ENCODE peak calls at places on chromosome 3, in four cellular contexts. S is MM.1S, G is endothelial cell of umbilical vein, A is fibroblast of lung. R is an unnamed sample.

GRCh38 chr3:9402410-9403228 is 5.2 kb downstream of the SETD5 start:
- DNase-seq in S (no peak), G (no peak), A (peak), R (no peak)

GRCh38 chr3:149371001-149371722 is 6.3 kb downstream of the TM4SF1 start:
- DNase-seq in S (no peak), G (peak), A (peak), R (no peak)

GRCh38 chr3:13277860-13278531 is 142.1 kb downstream of the NUP210 start:
- DNase-seq in S (no peak), G (no peak), A (no peak), R (no peak)

GRCh38 chr3:183253961-183254815 is 1.1 kb downstream of the B3GNT5 start:
- DNase-seq in S (no peak), G (peak), A (no peak), R (no peak)

GRCh38 chr3:10187295-10187876 is 22.7 kb downstream of the IRAK2 start:
- DNase-seq in S (no peak), G (no peak), A (no peak), R (no peak)

GRCh38 chr3:56775931-56776461 is 25.8 kb downstream of the ARHGEF3 start:
- DNase-seq in S (no peak), G (no peak), A (peak), R (no peak)

GRCh38 chr3:51535146-51536019 is 3.1 kb upstream of the RAD54L2 start:
- DNase-seq in S (no peak), G (no peak), A (no peak), R (no peak)

GRCh38 chr3:11562277-11562881 is 81.3 kb downstream of the VGLL4 start:
- DNase-seq in S (no peak), G (no peak), A (no peak), R (no peak)

GRCh38 chr3:164737174-164737573 is 341.1 kb downstream of the SI start:
- DNase-seq in S (no peak), G (no peak), A (no peak), R (no peak)

GRCh38 chr3:98839846-98840245 is 61.6 kb downstream of the DCBLD2 start:
- DNase-seq in S (no peak), G (no peak), A (peak), R (no peak)

GRCh38 chr3:47057212-47057671 is 77.8 kb downstream of the NBEAL2 start:
- DNase-seq in S (no peak), G (no peak), A (no peak), R (no peak)

GRCh38 chr3:160084998-160085397 is 96.4 kb downstream of the IL12A start:
- DNase-seq in S (no peak), G (no peak), A (no peak), R (no peak)

GRCh38 chr3:24128195-24129005 is 183.3 kb downstream of the NR1D2 start:
- DNase-seq in S (no peak), G (no peak), A (peak), R (no peak)

GRCh38 chr3:169146112-169146665 is 517.3 kb downstream of the MECOM start:
- DNase-seq in S (no peak), G (peak), A (peak), R (no peak)

GRCh38 chr3:106376016-106376415 is 507.2 kb upstream of the CBLB start:
- DNase-seq in S (no peak), G (no peak), A (no peak), R (no peak)

GRCh38 chr3:153762411-153763235 is 358.6 kb upstream of the ARHGEF26 start:
- DNase-seq in S (peak), G (no peak), A (peak), R (no peak)

GRCh38 chr3:111708157-111708771 is 113.1 kb upstream of the ZBED2 start:
- DNase-seq in S (no peak), G (no peak), A (no peak), R (no peak)

GRCh38 chr3:88239870-88240269 is 90.1 kb downstream of the C3orf38 start:
- DNase-seq in S (no peak), G (no peak), A (no peak), R (no peak)

GRCh38 chr3:42115223-42115622 is 24.1 kb downstream of the TRAK1 start:
- DNase-seq in S (no peak), G (no peak), A (no peak), R (no peak)

GRCh38 chr3:44467241-44467640 is 10.2 kb downstream of the ZNF445 start:
- DNase-seq in S (no peak), G (peak), A (no peak), R (no peak)

GRCh38 chr3:51276046-51276445 is 109.0 kb upstream of the MANF start:
- DNase-seq in S (no peak), G (no peak), A (no peak), R (no peak)

GRCh38 chr3:157819415-157819814 is 286.8 kb downstream of the SHOX2 start:
- DNase-seq in S (no peak), G (no peak), A (no peak), R (no peak)

GRCh38 chr3:42873216-42873982 is 2.3 kb downstream of the CYP8B1 start:
- DNase-seq in S (no peak), G (no peak), A (no peak), R (no peak)

GRCh38 chr3:2992534-2992933 is 117.6 kb downstream of the IL5RA start:
- DNase-seq in S (no peak), G (no peak), A (no peak), R (no peak)

GRCh38 chr3:54950391-54951003 is 22.6 kb upstream of the LRTM1 start:
- DNase-seq in S (no peak), G (no peak), A (no peak), R (no peak)

GRCh38 chr3:157301027-157301663 is 135.5 kb upstream of the PTX3 start:
- DNase-seq in S (no peak), G (no peak), A (no peak), R (no peak)

GRCh38 chr3:122688996-122689395 is 8.4 kb downstream of the PARP14 start:
- DNase-seq in S (no peak), G (no peak), A (no peak), R (no peak)

GRCh38 chr3:55488398-55489055 is 1.4 kb upstream of the WNT5A start:
- DNase-seq in S (peak), G (peak), A (peak), R (no peak)

GRCh38 chr3:188578579-188579363 is 424.8 kb downstream of the LPP start:
- DNase-seq in S (no peak), G (peak), A (peak), R (no peak)

GRCh38 chr3:17431477-17432045 is 310.9 kb downstream of the TBC1D5 start:
- DNase-seq in S (no peak), G (no peak), A (peak), R (no peak)

GRCh38 chr3:71589132-71589531 is 5.6 kb upstream of the FOXP1 start:
- DNase-seq in S (no peak), G (no peak), A (no peak), R (no peak)

GRCh38 chr3:27165348-27165747 is 203.8 kb downstream of the NEK10 start:
- DNase-seq in S (no peak), G (no peak), A (peak), R (no peak)

GRCh38 chr3:36817806-36818205 is 53.5 kb upstream of the DCLK3 start:
- DNase-seq in S (no peak), G (no peak), A (no peak), R (no peak)

GRCh38 chr3:55440406-55440708 is 46.7 kb downstream of the WNT5A start:
- DNase-seq in S (no peak), G (no peak), A (no peak), R (no peak)

GRCh38 chr3:160793853-160794252 is 37.8 kb downstream of the PPM1L start:
- DNase-seq in S (no peak), G (no peak), A (no peak), R (no peak)

GRCh38 chr3:113377158-113377557 is 64.1 kb downstream of the CFAP44 start:
- DNase-seq in S (no peak), G (no peak), A (no peak), R (no peak)

GRCh38 chr3:134874737-134875413 is 79.8 kb downstream of the EPHB1 start:
- DNase-seq in S (no peak), G (no peak), A (no peak), R (no peak)

GRCh38 chr3:170201527-170201926 is 20.0 kb upstream of the PHC3 start:
- DNase-seq in S (no peak), G (no peak), A (no peak), R (no peak)
- TF ChIP-seq EZH2 in S (no peak), G (no peak), A (no peak), R (no peak)

DNA sequence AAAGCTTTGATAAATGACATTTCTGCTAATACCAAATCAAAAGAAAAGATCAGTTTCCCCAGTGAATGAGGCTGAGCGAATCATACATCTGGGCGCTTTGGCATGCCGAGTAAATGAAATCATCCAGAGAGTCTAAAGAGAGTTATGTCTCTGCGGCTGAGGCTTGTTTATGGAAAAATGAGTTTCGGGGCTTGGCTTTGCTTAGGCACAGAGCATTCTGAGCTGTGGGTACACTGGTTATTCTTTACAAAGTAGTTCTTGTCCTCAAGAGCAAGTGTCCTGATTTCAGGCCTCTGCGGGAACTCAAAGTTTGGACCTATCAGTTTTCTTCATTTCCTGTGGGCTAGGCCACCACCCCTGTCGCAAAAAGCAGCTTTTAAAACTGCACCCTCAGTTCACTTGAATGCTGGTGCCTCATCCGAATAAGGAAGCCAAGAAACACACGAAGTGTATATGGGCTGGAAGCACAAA is 109.9 kb upstream of the TGFBR2 start:
- DNase-seq in S (no peak), G (no peak), A (peak), R (no peak)
- H3K9ac ChIP-seq in S (no peak), G (no peak), A (no peak), R (no peak)

GRCh38 chr3:69385033-69385722 is 710 bp downstream of the FRMD4B start:
- DNase-seq in S (no peak), G (no peak), A (no peak), R (no peak)
- TF ChIP-seq EZH2 in S (no peak), G (no peak), A (peak), R (no peak)

DNA sequence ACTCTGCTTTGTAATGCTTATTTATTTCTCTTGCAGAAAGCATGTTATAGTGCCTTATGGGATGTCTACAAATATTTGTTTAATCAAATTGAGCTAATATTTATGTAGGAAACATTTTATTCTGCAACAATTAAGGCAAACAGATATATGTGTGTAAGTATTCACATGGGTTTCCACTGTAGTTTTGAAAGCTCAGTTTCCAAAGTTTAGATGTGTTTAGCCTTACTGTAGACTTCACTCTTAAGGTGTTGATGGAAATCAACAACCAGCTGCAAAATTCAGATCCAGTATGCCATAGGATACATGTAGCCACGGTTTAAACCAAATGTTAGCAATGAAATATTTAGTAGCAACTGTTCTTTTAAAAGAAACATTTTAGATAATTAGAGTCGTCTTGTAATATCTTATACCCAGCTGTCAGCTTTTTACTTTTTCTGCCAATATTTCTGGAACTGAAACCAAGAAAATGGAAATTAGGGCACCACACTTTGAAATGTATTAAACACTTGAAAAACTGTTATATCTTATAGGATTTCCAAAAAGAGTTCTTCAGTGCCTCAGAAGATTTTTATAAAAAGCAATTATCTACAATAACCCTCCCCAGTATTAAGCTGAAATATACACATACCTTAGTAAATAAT is 18.5 kb downstream of the PIK3CA start:
- DNase-seq in S (no peak), G (no peak), A (no peak), R (no peak)
- H3K9ac ChIP-seq in S (no peak), G (no peak), A (no peak), R (no peak)

GRCh38 chr3:147414369-147415135 is 5.4 kb downstream of the ZIC1 start:
- DNase-seq in S (no peak), G (no peak), A (no peak), R (no peak)
- TF ChIP-seq EZH2 in S (no peak), G (no peak), A (peak), R (no peak)